ENCODE peak calls at places on chromosomes 3 and 15, in five cellular contexts. Z is tibial artery, U is endodermal cell, B is foreskin fibroblast, H is cardiac fibroblast. N is an unnamed sample.

GRCh38 chr3:120350431-120350941 is 1.3 kb upstream of the LRRC58 start:
- DNase-seq in Z (peak; percentile 75), U (no peak), B (peak; percentile 54), H (peak; percentile 78), N (peak; percentile 54)

GRCh38 chr3:110550511-110550910 is 521.1 kb upstream of the NECTIN3 start:
- DNase-seq in Z (no peak), U (no peak), B (no peak), H (no peak), N (no peak)

GRCh38 chr15:82850242-82850591 is 40.8 kb downstream of the WHAMM start:
- DNase-seq in Z (no peak), U (no peak), B (peak; percentile 43), H (no peak), N (no peak)

GRCh38 chr3:101038880-101039279 is 45.7 kb upstream of the ABI3BP start:
- DNase-seq in Z (no peak), U (no peak), B (no peak), H (no peak), N (no peak)

GRCh38 chr3:64318001-64318400 is 92.7 kb upstream of the PRICKLE2 start:
- DNase-seq in Z (no peak), U (no peak), B (no peak), H (peak; percentile 17), N (no peak)

GRCh38 chr3:17183951-17184550 is 299.3 kb downstream of the PLCL2 start:
- DNase-seq in Z (no peak), U (no peak), B (peak; percentile 43), H (peak; percentile 44), N (no peak)

GRCh38 chr15:88899251-88899650 is 3.9 kb upstream of the HAPLN3 start:
- DNase-seq in Z (no peak), U (no peak), B (no peak), H (no peak), N (no peak)

GRCh38 chr3:171797873-171798272 is 12.4 kb downstream of the PLD1 start:
- DNase-seq in Z (no peak), U (no peak), B (no peak), H (no peak), N (no peak)

GRCh38 chr15:65827065-65827464 is 35.0 kb upstream of the DENND4A start:
- DNase-seq in Z (no peak), U (no peak), B (no peak), H (no peak), N (no peak)

GRCh38 chr3:170966495-170966894 is 58.1 kb upstream of the EIF5A2 start:
- DNase-seq in Z (no peak), U (no peak), B (no peak), H (peak; percentile 25), N (no peak)

GRCh38 chr3:42652611-42653302 is 740 bp upstream of the ZBTB47 start:
- DNase-seq in Z (peak; percentile 90), U (peak; percentile 80), B (peak; percentile 75), H (peak; percentile 74), N (peak; percentile 34)

GRCh38 chr3:189270248-189270832 is 98.6 kb downstream of the TPRG1 start:
- DNase-seq in Z (peak; percentile 75), U (peak; percentile 85), B (peak; percentile 54), H (peak; percentile 86), N (peak; percentile 48)

GRCh38 chr3:23161896-23162570 is 41.1 kb upstream of the UBE2E2 start:
- DNase-seq in Z (no peak), U (no peak), B (peak; percentile 42), H (no peak), N (no peak)

GRCh38 chr3:13019243-13019701 is 54.0 kb downstream of the IQSEC1 start:
- DNase-seq in Z (peak; percentile 81), U (peak; percentile 94), B (peak; percentile 67), H (peak; percentile 70), N (peak; percentile 71)

GRCh38 chr15:89127054-89127702 is 38.9 kb downstream of the ABHD2 start:
- DNase-seq in Z (peak; percentile 42), U (no peak), B (no peak), H (no peak), N (no peak)

GRCh38 chr3:88369337-88369736 is 219.6 kb downstream of the C3orf38 start:
- DNase-seq in Z (no peak), U (no peak), B (no peak), H (no peak), N (no peak)

GRCh38 chr3:159266779-159267178 is 464.9 kb downstream of the MFSD1 start:
- DNase-seq in Z (no peak), U (peak; percentile 90), B (no peak), H (peak; percentile 18), N (no peak)

GRCh38 chr3:46663611-46664135 is 29.8 kb downstream of the ALS2CL start:
- DNase-seq in Z (no peak), U (peak; percentile 77), B (no peak), H (peak; percentile 13), N (no peak)

GRCh38 chr3:113523241-113523640 is 8.3 kb upstream of the SPICE1 start:
- DNase-seq in Z (no peak), U (no peak), B (no peak), H (no peak), N (no peak)

GRCh38 chr3:139088462-139089324 is 44.0 kb upstream of the PRR23C start:
- DNase-seq in Z (no peak), U (no peak), B (no peak), H (no peak), N (no peak)

DNA sequence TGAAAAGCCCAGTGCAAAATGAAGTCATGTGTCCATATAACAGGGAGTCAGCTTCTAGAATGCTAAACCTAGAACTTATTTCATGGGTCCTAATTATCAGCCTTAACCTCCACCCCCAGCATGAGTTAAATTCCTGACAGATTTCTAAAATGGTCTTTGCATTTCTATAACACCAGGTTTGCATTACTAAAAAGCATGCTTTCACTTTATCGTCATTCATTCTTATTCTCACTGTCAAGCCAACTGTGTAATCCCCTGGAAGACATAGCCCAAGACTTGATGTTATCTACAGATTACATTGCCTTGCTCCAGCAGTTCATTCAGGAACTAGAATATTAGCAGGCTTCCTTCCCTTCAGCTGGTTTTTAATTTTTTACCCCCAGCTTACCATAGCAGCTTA is 183.9 kb downstream of the SLCO3A1 start:
- DNase-seq in Z (no peak), U (no peak), B (no peak), H (no peak), N (no peak)
- TF ChIP-seq CTCF in Z (no peak), U (no peak), B (no peak), H (no peak), N (no peak)

GRCh38 chr3:103907567-103907966 is 1459.1 kb upstream of the ALCAM start:
- DNase-seq in Z (no peak), U (no peak), B (no peak), H (no peak), N (no peak)
- TF ChIP-seq CTCF in Z (no peak), U (no peak), B (no peak), H (no peak), N (no peak)

GRCh38 chr3:56469141-56469540 is 874 bp upstream of the ERC2 start:
- DNase-seq in Z (no peak), U (no peak), B (no peak), H (no peak), N (no peak)

GRCh38 chr3:56471771-56472170 is 3.5 kb upstream of the ERC2 start:
- DNase-seq in Z (no peak), U (no peak), B (no peak), H (no peak), N (no peak)

GRCh38 chr3:56467108-56467507 is 1.2 kb downstream of the ERC2 start:
- DNase-seq in Z (no peak), U (peak; percentile 97), B (peak; percentile 28), H (peak; percentile 52), N (no peak)

GRCh38 chr3:56467801-56468183 is 475 bp downstream of the ERC2 start:
- DNase-seq in Z (no peak), U (peak; percentile 75), B (no peak), H (no peak), N (no peak)

GRCh38 chr3:56468184-56469106 is at the start of gene ERC2:
- DNase-seq in Z (no peak), U (peak; percentile 97), B (peak; percentile 14), H (peak; percentile 31), N (no peak)
- TF ChIP-seq CTCF in Z (no peak), U (peak; percentile 90), B (no peak), H (no peak), N (no peak)

DNA sequence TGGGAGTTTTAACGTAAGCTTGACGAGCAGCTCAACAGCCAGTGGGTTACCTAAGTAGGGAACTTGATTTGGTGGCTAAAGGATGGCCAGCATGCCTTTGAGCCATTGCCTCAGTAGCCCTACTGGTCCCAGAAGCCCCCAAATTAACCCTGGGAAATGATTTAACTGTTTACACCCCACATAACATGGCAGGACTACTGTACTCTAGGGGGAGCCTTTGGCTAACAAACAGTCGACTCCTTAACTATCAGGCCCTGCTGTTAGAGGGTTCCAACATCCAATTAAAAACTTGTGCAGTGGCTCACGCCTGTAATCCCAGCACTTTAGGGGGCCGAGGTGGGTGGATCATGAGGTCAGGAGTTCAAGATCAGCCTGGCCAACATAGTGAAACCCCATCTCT is 9.4 kb upstream of the SMCO1 start:
- DNase-seq in Z (no peak), U (no peak), B (no peak), H (peak; percentile 28), N (no peak)
- TF ChIP-seq CTCF in Z (no peak), U (peak; percentile 58), B (peak; percentile 7), H (peak; percentile 36), N (peak; percentile 11)

GRCh38 chr15:81155375-81156218 is 21.5 kb downstream of the CFAP161 start:
- DNase-seq in Z (no peak), U (peak; percentile 61), B (peak; percentile 43), H (peak; percentile 85), N (peak; percentile 46)
- TF ChIP-seq CTCF in Z (peak; percentile 60), U (peak; percentile 66), B (peak; percentile 50), H (peak; percentile 68), N (peak; percentile 77)